ENCODE peak calls at places on chromosome 20, in five cellular contexts. Z is NCI-H2081; N is KBM-7; J is activated effector memory CD4-positive, alpha-beta T cell treated with Interleukin-2 at 50 U/mL for 16 hours; O is SK-N-SH. D is an unnamed sample.

GRCh38 chr20:56988446-56988845 is 278.0 kb downstream of the BMP7 start:
- DNase-seq in Z (no peak), N (no peak), J (no peak), O (no peak), D (no peak)

GRCh38 chr20:45545754-45546453 is 1.3 kb downstream of the EPPIN start:
- DNase-seq in Z (no peak), N (peak), J (no peak), O (peak), D (peak)

GRCh38 chr20:49810491-49811190 is 2.0 kb upstream of the SLC9A8 start:
- DNase-seq in Z (no peak), N (no peak), J (no peak), O (no peak), D (no peak)

GRCh38 chr20:2631228-2631627 is 21.2 kb upstream of the NOP56 start:
- DNase-seq in Z (no peak), N (no peak), J (no peak), O (no peak), D (no peak)

GRCh38 chr20:51354769-51355319 is 187.7 kb downstream of the NFATC2 start:
- DNase-seq in Z (no peak), N (no peak), J (no peak), O (no peak), D (no peak)

GRCh38 chr20:51022803-51023616 is at the start of gene KCNG1:
- DNase-seq in Z (peak), N (peak), J (peak), O (peak), D (peak)

GRCh38 chr20:19802492-19803158 is 44.6 kb downstream of the RIN2 start:
- DNase-seq in Z (no peak), N (peak), J (no peak), O (no peak), D (no peak)

GRCh38 chr20:22684072-22684762 is 99.8 kb upstream of the FOXA2 start:
- DNase-seq in Z (peak), N (peak), J (no peak), O (peak), D (peak)

D was measured in HAP-1.